ENCODE peak calls at places on chromosomes 4 and X, in nine cellular contexts. One of them, this sample, is unnamed.

GRCh38 chrX:31223817-31224216 is 152.0 kb upstream of the FTHL17 start:
- DNase-seq in GM12892: no peak
- DNase-seq in hepatocyte: no peak
- DNase-seq in activated CD8-positive, alpha-beta T cell treated with anti-CD3 and anti-CD28 coated beads, Interleukin-2, amount 10 ng/mL, durations not matched to agents 7 days and 5 days: no peak
- DNase-seq in Kasumi-1: no peak
- DNase-seq in stimulated activated CD4-positive, alpha-beta T cell treated with anti-CD3 and anti-CD28 coated beads, Interleukin-12 subunit alpha, Interleukin-12 subunit beta, amount 100 ng/mL, for 4 hours: no peak
- DNase-seq in AG10803: peak
- DNase-seq in CD4-positive, alpha-beta T cell: no peak
- DNase-seq in left colon: no peak
- DNase-seq in this sample: no peak

GRCh38 chr4:78602334-78602733 is 50.8 kb downstream of the ANXA3 start:
- DNase-seq in activated CD8-positive, alpha-beta T cell treated with anti-CD3 and anti-CD28 coated beads, Interleukin-2, amount 10 ng/mL, durations not matched to agents 7 days and 5 days: no peak
- DNase-seq in CD4-positive, alpha-beta T cell: no peak
- DNase-seq in AG10803: peak
- DNase-seq in stimulated activated CD4-positive, alpha-beta T cell treated with anti-CD3 and anti-CD28 coated beads, Interleukin-12 subunit alpha, Interleukin-12 subunit beta, amount 100 ng/mL, for 4 hours: no peak
- DNase-seq in Kasumi-1: no peak
- DNase-seq in left colon: no peak
- DNase-seq in GM12892: no peak
- DNase-seq in hepatocyte: no peak
- DNase-seq in this sample: no peak

GRCh38 chr4:39308576-39308975 is 57.6 kb downstream of the RFC1 start:
- DNase-seq in Kasumi-1: no peak
- DNase-seq in activated CD8-positive, alpha-beta T cell treated with anti-CD3 and anti-CD28 coated beads, Interleukin-2, amount 10 ng/mL, durations not matched to agents 7 days and 5 days: no peak
- DNase-seq in stimulated activated CD4-positive, alpha-beta T cell treated with anti-CD3 and anti-CD28 coated beads, Interleukin-12 subunit alpha, Interleukin-12 subunit beta, amount 100 ng/mL, for 4 hours: no peak
- DNase-seq in hepatocyte: no peak
- DNase-seq in AG10803: peak
- DNase-seq in left colon: no peak
- DNase-seq in CD4-positive, alpha-beta T cell: no peak
- DNase-seq in GM12892: no peak
- DNase-seq in this sample: no peak

GRCh38 chr4:42927946-42928345 is 35.4 kb downstream of the GRXCR1 start:
- DNase-seq in GM12892: no peak
- DNase-seq in hepatocyte: peak
- DNase-seq in left colon: no peak
- DNase-seq in Kasumi-1: no peak
- DNase-seq in activated CD8-positive, alpha-beta T cell treated with anti-CD3 and anti-CD28 coated beads, Interleukin-2, amount 10 ng/mL, durations not matched to agents 7 days and 5 days: no peak
- DNase-seq in AG10803: no peak
- DNase-seq in CD4-positive, alpha-beta T cell: no peak
- DNase-seq in stimulated activated CD4-positive, alpha-beta T cell treated with anti-CD3 and anti-CD28 coated beads, Interleukin-12 subunit alpha, Interleukin-12 subunit beta, amount 100 ng/mL, for 4 hours: no peak
- DNase-seq in this sample: no peak

GRCh38 chrX:44244008-44244407 is 99.5 kb downstream of the EFHC2 start:
- DNase-seq in AG10803: peak
- DNase-seq in left colon: no peak
- DNase-seq in hepatocyte: peak
- DNase-seq in activated CD8-positive, alpha-beta T cell treated with anti-CD3 and anti-CD28 coated beads, Interleukin-2, amount 10 ng/mL, durations not matched to agents 7 days and 5 days: no peak
- DNase-seq in Kasumi-1: peak
- DNase-seq in GM12892: no peak
- DNase-seq in CD4-positive, alpha-beta T cell: no peak
- DNase-seq in stimulated activated CD4-positive, alpha-beta T cell treated with anti-CD3 and anti-CD28 coated beads, Interleukin-12 subunit alpha, Interleukin-12 subunit beta, amount 100 ng/mL, for 4 hours: no peak
- DNase-seq in this sample: no peak

GRCh38 chrX:78548012-78548411 is 111.1 kb downstream of the RTL3 start:
- DNase-seq in hepatocyte: no peak
- DNase-seq in GM12892: no peak
- DNase-seq in stimulated activated CD4-positive, alpha-beta T cell treated with anti-CD3 and anti-CD28 coated beads, Interleukin-12 subunit alpha, Interleukin-12 subunit beta, amount 100 ng/mL, for 4 hours: no peak
- DNase-seq in activated CD8-positive, alpha-beta T cell treated with anti-CD3 and anti-CD28 coated beads, Interleukin-2, amount 10 ng/mL, durations not matched to agents 7 days and 5 days: no peak
- DNase-seq in CD4-positive, alpha-beta T cell: no peak
- DNase-seq in Kasumi-1: no peak
- DNase-seq in left colon: no peak
- DNase-seq in AG10803: no peak
- DNase-seq in this sample: no peak

GRCh38 chr4:27128431-27128830 is 267.8 kb downstream of the STIM2 start:
- DNase-seq in hepatocyte: no peak
- DNase-seq in activated CD8-positive, alpha-beta T cell treated with anti-CD3 and anti-CD28 coated beads, Interleukin-2, amount 10 ng/mL, durations not matched to agents 7 days and 5 days: no peak
- DNase-seq in stimulated activated CD4-positive, alpha-beta T cell treated with anti-CD3 and anti-CD28 coated beads, Interleukin-12 subunit alpha, Interleukin-12 subunit beta, amount 100 ng/mL, for 4 hours: no peak
- DNase-seq in GM12892: no peak
- DNase-seq in Kasumi-1: no peak
- DNase-seq in CD4-positive, alpha-beta T cell: no peak
- DNase-seq in AG10803: no peak
- DNase-seq in left colon: no peak
- DNase-seq in this sample: peak

GRCh38 chr4:130563185-130563890 is 1467.4 kb downstream of the C4orf33 start:
- DNase-seq in activated CD8-positive, alpha-beta T cell treated with anti-CD3 and anti-CD28 coated beads, Interleukin-2, amount 10 ng/mL, durations not matched to agents 7 days and 5 days: no peak
- DNase-seq in CD4-positive, alpha-beta T cell: no peak
- DNase-seq in Kasumi-1: no peak
- DNase-seq in hepatocyte: peak
- DNase-seq in GM12892: no peak
- DNase-seq in left colon: peak
- DNase-seq in stimulated activated CD4-positive, alpha-beta T cell treated with anti-CD3 and anti-CD28 coated beads, Interleukin-12 subunit alpha, Interleukin-12 subunit beta, amount 100 ng/mL, for 4 hours: no peak
- DNase-seq in AG10803: peak
- DNase-seq in this sample: peak

GRCh38 chr4:52173470-52174055 is 122.5 kb downstream of the SPATA18 start:
- DNase-seq in Kasumi-1: peak
- DNase-seq in AG10803: peak
- DNase-seq in hepatocyte: no peak
- DNase-seq in GM12892: no peak
- DNase-seq in activated CD8-positive, alpha-beta T cell treated with anti-CD3 and anti-CD28 coated beads, Interleukin-2, amount 10 ng/mL, durations not matched to agents 7 days and 5 days: no peak
- DNase-seq in stimulated activated CD4-positive, alpha-beta T cell treated with anti-CD3 and anti-CD28 coated beads, Interleukin-12 subunit alpha, Interleukin-12 subunit beta, amount 100 ng/mL, for 4 hours: no peak
- DNase-seq in left colon: peak
- DNase-seq in CD4-positive, alpha-beta T cell: no peak
- DNase-seq in this sample: no peak

GRCh38 chrX:49177338-49177833 is 5.7 kb downstream of the PLP2 start:
- DNase-seq in hepatocyte: no peak
- DNase-seq in Kasumi-1: peak
- DNase-seq in stimulated activated CD4-positive, alpha-beta T cell treated with anti-CD3 and anti-CD28 coated beads, Interleukin-12 subunit alpha, Interleukin-12 subunit beta, amount 100 ng/mL, for 4 hours: no peak
- DNase-seq in CD4-positive, alpha-beta T cell: no peak
- DNase-seq in activated CD8-positive, alpha-beta T cell treated with anti-CD3 and anti-CD28 coated beads, Interleukin-2, amount 10 ng/mL, durations not matched to agents 7 days and 5 days: peak
- DNase-seq in left colon: peak
- DNase-seq in GM12892: no peak
- DNase-seq in AG10803: no peak
- DNase-seq in this sample: no peak

GRCh38 chrX:135340827-135341226 is 31.5 kb downstream of the ETDC start:
- DNase-seq in left colon: no peak
- DNase-seq in AG10803: peak
- DNase-seq in stimulated activated CD4-positive, alpha-beta T cell treated with anti-CD3 and anti-CD28 coated beads, Interleukin-12 subunit alpha, Interleukin-12 subunit beta, amount 100 ng/mL, for 4 hours: no peak
- DNase-seq in hepatocyte: no peak
- DNase-seq in activated CD8-positive, alpha-beta T cell treated with anti-CD3 and anti-CD28 coated beads, Interleukin-2, amount 10 ng/mL, durations not matched to agents 7 days and 5 days: no peak
- DNase-seq in Kasumi-1: no peak
- DNase-seq in CD4-positive, alpha-beta T cell: no peak
- DNase-seq in GM12892: no peak
- DNase-seq in this sample: no peak

GRCh38 chrX:23372220-23372902 is 37.7 kb downstream of the PTCHD1 start:
- DNase-seq in AG10803: no peak
- DNase-seq in Kasumi-1: no peak
- DNase-seq in left colon: no peak
- DNase-seq in activated CD8-positive, alpha-beta T cell treated with anti-CD3 and anti-CD28 coated beads, Interleukin-2, amount 10 ng/mL, durations not matched to agents 7 days and 5 days: no peak
- DNase-seq in GM12892: no peak
- DNase-seq in stimulated activated CD4-positive, alpha-beta T cell treated with anti-CD3 and anti-CD28 coated beads, Interleukin-12 subunit alpha, Interleukin-12 subunit beta, amount 100 ng/mL, for 4 hours: no peak
- DNase-seq in CD4-positive, alpha-beta T cell: no peak
- DNase-seq in hepatocyte: no peak
- DNase-seq in this sample: no peak

GRCh38 chr4:98828801-98829200 is 100.1 kb downstream of the EIF4E start:
- DNase-seq in GM12892: no peak
- DNase-seq in stimulated activated CD4-positive, alpha-beta T cell treated with anti-CD3 and anti-CD28 coated beads, Interleukin-12 subunit alpha, Interleukin-12 subunit beta, amount 100 ng/mL, for 4 hours: peak
- DNase-seq in left colon: peak
- DNase-seq in hepatocyte: no peak
- DNase-seq in AG10803: peak
- DNase-seq in CD4-positive, alpha-beta T cell: peak
- DNase-seq in Kasumi-1: peak
- DNase-seq in activated CD8-positive, alpha-beta T cell treated with anti-CD3 and anti-CD28 coated beads, Interleukin-2, amount 10 ng/mL, durations not matched to agents 7 days and 5 days: peak
- DNase-seq in this sample: no peak

GRCh38 chr4:135194477-135194876 is 992.9 kb upstream of the PABPC4L start:
- DNase-seq in Kasumi-1: no peak
- DNase-seq in activated CD8-positive, alpha-beta T cell treated with anti-CD3 and anti-CD28 coated beads, Interleukin-2, amount 10 ng/mL, durations not matched to agents 7 days and 5 days: no peak
- DNase-seq in stimulated activated CD4-positive, alpha-beta T cell treated with anti-CD3 and anti-CD28 coated beads, Interleukin-12 subunit alpha, Interleukin-12 subunit beta, amount 100 ng/mL, for 4 hours: no peak
- DNase-seq in hepatocyte: no peak
- DNase-seq in GM12892: no peak
- DNase-seq in AG10803: no peak
- DNase-seq in CD4-positive, alpha-beta T cell: no peak
- DNase-seq in left colon: no peak
- DNase-seq in this sample: no peak

GRCh38 chr4:182881928-182882327 is 35.3 kb downstream of the DCTD start:
- DNase-seq in activated CD8-positive, alpha-beta T cell treated with anti-CD3 and anti-CD28 coated beads, Interleukin-2, amount 10 ng/mL, durations not matched to agents 7 days and 5 days: no peak
- DNase-seq in Kasumi-1: no peak
- DNase-seq in left colon: no peak
- DNase-seq in GM12892: no peak
- DNase-seq in AG10803: peak
- DNase-seq in hepatocyte: no peak
- DNase-seq in CD4-positive, alpha-beta T cell: no peak
- DNase-seq in stimulated activated CD4-positive, alpha-beta T cell treated with anti-CD3 and anti-CD28 coated beads, Interleukin-12 subunit alpha, Interleukin-12 subunit beta, amount 100 ng/mL, for 4 hours: no peak
- DNase-seq in this sample: peak

GRCh38 chr4:123465416-123465815 is 68.8 kb downstream of the SPRY1 start:
- DNase-seq in hepatocyte: no peak
- DNase-seq in GM12892: no peak
- DNase-seq in stimulated activated CD4-positive, alpha-beta T cell treated with anti-CD3 and anti-CD28 coated beads, Interleukin-12 subunit alpha, Interleukin-12 subunit beta, amount 100 ng/mL, for 4 hours: no peak
- DNase-seq in AG10803: no peak
- DNase-seq in activated CD8-positive, alpha-beta T cell treated with anti-CD3 and anti-CD28 coated beads, Interleukin-2, amount 10 ng/mL, durations not matched to agents 7 days and 5 days: no peak
- DNase-seq in CD4-positive, alpha-beta T cell: no peak
- DNase-seq in Kasumi-1: no peak
- DNase-seq in left colon: no peak
- DNase-seq in this sample: no peak

GRCh38 chr4:56745082-56745481 is 64.0 kb upstream of the HOPX start:
- DNase-seq in activated CD8-positive, alpha-beta T cell treated with anti-CD3 and anti-CD28 coated beads, Interleukin-2, amount 10 ng/mL, durations not matched to agents 7 days and 5 days: no peak
- DNase-seq in CD4-positive, alpha-beta T cell: no peak
- DNase-seq in AG10803: no peak
- DNase-seq in hepatocyte: no peak
- DNase-seq in GM12892: no peak
- DNase-seq in stimulated activated CD4-positive, alpha-beta T cell treated with anti-CD3 and anti-CD28 coated beads, Interleukin-12 subunit alpha, Interleukin-12 subunit beta, amount 100 ng/mL, for 4 hours: no peak
- DNase-seq in Kasumi-1: no peak
- DNase-seq in left colon: peak
- DNase-seq in this sample: no peak

GRCh38 chr4:112422644-112423043 is 93.3 kb downstream of the NEUROG2 start:
- DNase-seq in left colon: no peak
- DNase-seq in stimulated activated CD4-positive, alpha-beta T cell treated with anti-CD3 and anti-CD28 coated beads, Interleukin-12 subunit alpha, Interleukin-12 subunit beta, amount 100 ng/mL, for 4 hours: no peak
- DNase-seq in hepatocyte: no peak
- DNase-seq in Kasumi-1: peak
- DNase-seq in activated CD8-positive, alpha-beta T cell treated with anti-CD3 and anti-CD28 coated beads, Interleukin-2, amount 10 ng/mL, durations not matched to agents 7 days and 5 days: no peak
- DNase-seq in GM12892: no peak
- DNase-seq in AG10803: no peak
- DNase-seq in CD4-positive, alpha-beta T cell: no peak
- DNase-seq in this sample: no peak

GRCh38 chrX:140944710-140945109 is 57.7 kb upstream of the SPANXB1 start:
- DNase-seq in activated CD8-positive, alpha-beta T cell treated with anti-CD3 and anti-CD28 coated beads, Interleukin-2, amount 10 ng/mL, durations not matched to agents 7 days and 5 days: no peak
- DNase-seq in GM12892: no peak
- DNase-seq in AG10803: no peak
- DNase-seq in CD4-positive, alpha-beta T cell: no peak
- DNase-seq in Kasumi-1: no peak
- DNase-seq in stimulated activated CD4-positive, alpha-beta T cell treated with anti-CD3 and anti-CD28 coated beads, Interleukin-12 subunit alpha, Interleukin-12 subunit beta, amount 100 ng/mL, for 4 hours: no peak
- DNase-seq in hepatocyte: no peak
- DNase-seq in left colon: no peak
- DNase-seq in this sample: no peak

GRCh38 chr4:102404551-102404969 is 59.3 kb upstream of the SLC39A8 start:
- DNase-seq in stimulated activated CD4-positive, alpha-beta T cell treated with anti-CD3 and anti-CD28 coated beads, Interleukin-12 subunit alpha, Interleukin-12 subunit beta, amount 100 ng/mL, for 4 hours: no peak
- DNase-seq in GM12892: no peak
- DNase-seq in AG10803: peak
- DNase-seq in left colon: no peak
- DNase-seq in hepatocyte: no peak
- DNase-seq in activated CD8-positive, alpha-beta T cell treated with anti-CD3 and anti-CD28 coated beads, Interleukin-2, amount 10 ng/mL, durations not matched to agents 7 days and 5 days: no peak
- DNase-seq in Kasumi-1: no peak
- DNase-seq in CD4-positive, alpha-beta T cell: no peak
- DNase-seq in this sample: no peak

GRCh38 chrX:37993857-37994619 is 12.3 kb upstream of the SYTL5 start:
- DNase-seq in hepatocyte: peak
- DNase-seq in CD4-positive, alpha-beta T cell: no peak
- DNase-seq in GM12892: no peak
- DNase-seq in activated CD8-positive, alpha-beta T cell treated with anti-CD3 and anti-CD28 coated beads, Interleukin-2, amount 10 ng/mL, durations not matched to agents 7 days and 5 days: peak
- DNase-seq in Kasumi-1: peak
- DNase-seq in left colon: peak
- DNase-seq in stimulated activated CD4-positive, alpha-beta T cell treated with anti-CD3 and anti-CD28 coated beads, Interleukin-12 subunit alpha, Interleukin-12 subunit beta, amount 100 ng/mL, for 4 hours: no peak
- DNase-seq in AG10803: no peak
- DNase-seq in this sample: no peak

GRCh38 chr4:102786279-102786678 is 25.5 kb upstream of the MANBA start:
- DNase-seq in AG10803: no peak
- DNase-seq in Kasumi-1: no peak
- DNase-seq in activated CD8-positive, alpha-beta T cell treated with anti-CD3 and anti-CD28 coated beads, Interleukin-2, amount 10 ng/mL, durations not matched to agents 7 days and 5 days: no peak
- DNase-seq in CD4-positive, alpha-beta T cell: no peak
- DNase-seq in GM12892: no peak
- DNase-seq in hepatocyte: no peak
- DNase-seq in stimulated activated CD4-positive, alpha-beta T cell treated with anti-CD3 and anti-CD28 coated beads, Interleukin-12 subunit alpha, Interleukin-12 subunit beta, amount 100 ng/mL, for 4 hours: no peak
- DNase-seq in left colon: no peak
- DNase-seq in this sample: no peak

GRCh38 chrX:39613997-39614679 is 483.6 kb downstream of the BCOR start:
- DNase-seq in stimulated activated CD4-positive, alpha-beta T cell treated with anti-CD3 and anti-CD28 coated beads, Interleukin-12 subunit alpha, Interleukin-12 subunit beta, amount 100 ng/mL, for 4 hours: peak
- DNase-seq in Kasumi-1: no peak
- DNase-seq in left colon: no peak
- DNase-seq in CD4-positive, alpha-beta T cell: no peak
- DNase-seq in AG10803: no peak
- DNase-seq in hepatocyte: peak
- DNase-seq in activated CD8-positive, alpha-beta T cell treated with anti-CD3 and anti-CD28 coated beads, Interleukin-2, amount 10 ng/mL, durations not matched to agents 7 days and 5 days: peak
- DNase-seq in GM12892: peak
- DNase-seq in this sample: no peak

GRCh38 chrX:9899640-9900075 is 67.5 kb upstream of the CLDN34 start:
- DNase-seq in stimulated activated CD4-positive, alpha-beta T cell treated with anti-CD3 and anti-CD28 coated beads, Interleukin-12 subunit alpha, Interleukin-12 subunit beta, amount 100 ng/mL, for 4 hours: no peak
- DNase-seq in left colon: no peak
- DNase-seq in CD4-positive, alpha-beta T cell: no peak
- DNase-seq in AG10803: peak
- DNase-seq in hepatocyte: no peak
- DNase-seq in activated CD8-positive, alpha-beta T cell treated with anti-CD3 and anti-CD28 coated beads, Interleukin-2, amount 10 ng/mL, durations not matched to agents 7 days and 5 days: no peak
- DNase-seq in GM12892: no peak
- DNase-seq in Kasumi-1: no peak
- DNase-seq in this sample: no peak

GRCh38 chr4:15779336-15779735 is 1.2 kb downstream of the CD38 start:
- DNase-seq in stimulated activated CD4-positive, alpha-beta T cell treated with anti-CD3 and anti-CD28 coated beads, Interleukin-12 subunit alpha, Interleukin-12 subunit beta, amount 100 ng/mL, for 4 hours: no peak
- DNase-seq in AG10803: peak
- DNase-seq in activated CD8-positive, alpha-beta T cell treated with anti-CD3 and anti-CD28 coated beads, Interleukin-2, amount 10 ng/mL, durations not matched to agents 7 days and 5 days: peak
- DNase-seq in CD4-positive, alpha-beta T cell: no peak
- DNase-seq in hepatocyte: peak
- DNase-seq in Kasumi-1: peak
- DNase-seq in GM12892: no peak
- DNase-seq in left colon: peak
- DNase-seq in this sample: peak

GRCh38 chrX:68647156-68647957 is at the start of gene STARD8:
- DNase-seq in Kasumi-1: no peak
- DNase-seq in GM12892: no peak
- DNase-seq in hepatocyte: peak
- DNase-seq in AG10803: peak
- DNase-seq in left colon: no peak
- DNase-seq in activated CD8-positive, alpha-beta T cell treated with anti-CD3 and anti-CD28 coated beads, Interleukin-2, amount 10 ng/mL, durations not matched to agents 7 days and 5 days: no peak
- DNase-seq in stimulated activated CD4-positive, alpha-beta T cell treated with anti-CD3 and anti-CD28 coated beads, Interleukin-12 subunit alpha, Interleukin-12 subunit beta, amount 100 ng/mL, for 4 hours: no peak
- DNase-seq in CD4-positive, alpha-beta T cell: no peak
- DNase-seq in this sample: peak

GRCh38 chr4:188620608-188621007 is 481.4 kb downstream of the TRIML1 start:
- DNase-seq in hepatocyte: no peak
- DNase-seq in left colon: no peak
- DNase-seq in stimulated activated CD4-positive, alpha-beta T cell treated with anti-CD3 and anti-CD28 coated beads, Interleukin-12 subunit alpha, Interleukin-12 subunit beta, amount 100 ng/mL, for 4 hours: no peak
- DNase-seq in GM12892: no peak
- DNase-seq in Kasumi-1: no peak
- DNase-seq in CD4-positive, alpha-beta T cell: no peak
- DNase-seq in activated CD8-positive, alpha-beta T cell treated with anti-CD3 and anti-CD28 coated beads, Interleukin-2, amount 10 ng/mL, durations not matched to agents 7 days and 5 days: no peak
- DNase-seq in AG10803: no peak
- DNase-seq in this sample: no peak